ENCODE peak calls at places on chromosomes 4 and X, in seven cellular contexts. X, R, J, Z, B, F and K are unnamed samples.

GRCh38 chrX:27815209-27815608 is 7.4 kb downstream of the MAGEB10 start:
- DNase-seq in X (no peak), R (no peak), J (no peak), Z (peak; percentile 4), B (peak; percentile 50), F (no peak), K (no peak)

GRCh38 chrX:42229533-42229932 is 306.2 kb upstream of the CASK start:
- DNase-seq in X (no peak), R (no peak), J (no peak), Z (no peak), B (no peak), F (no peak), K (no peak)

GRCh38 chrX:47420264-47420663 is 49.9 kb downstream of the ZNF157 start:
- DNase-seq in X (no peak), R (no peak), J (peak; percentile 0), Z (no peak), B (no peak), F (no peak), K (no peak)

GRCh38 chr4:7863911-7864681 is 75.6 kb downstream of the AFAP1 start:
- DNase-seq in X (peak; percentile 31), R (no peak), J (no peak), Z (no peak), B (no peak), F (no peak), K (no peak)

GRCh38 chrX:136850441-136851175 is 29.9 kb downstream of the RBMX start:
- DNase-seq in X (no peak), R (no peak), J (no peak), Z (no peak), B (no peak), F (no peak), K (no peak)

GRCh38 chrX:10833299-10834169 is 213.1 kb upstream of the MID1 start:
- DNase-seq in X (no peak), R (peak; percentile 24), J (peak; percentile 29), Z (no peak), B (peak; percentile 17), F (no peak), K (no peak)

GRCh38 chrX:113001836-113002235 is 161.2 kb upstream of the AMOT start:
- DNase-seq in X (no peak), R (no peak), J (no peak), Z (no peak), B (no peak), F (no peak), K (no peak)

GRCh38 chrX:135543924-135544323 is 23.5 kb downstream of the INTS6L start:
- DNase-seq in X (peak; percentile 53), R (no peak), J (no peak), Z (no peak), B (no peak), F (no peak), K (no peak)

GRCh38 chr4:1215347-1216075 is 33.4 kb downstream of the CTBP1 start:
- DNase-seq in X (no peak), R (peak; percentile 65), J (no peak), Z (no peak), B (no peak), F (no peak), K (no peak)

GRCh38 chr4:39259571-39260330 is 77.4 kb downstream of the WDR19 start:
- DNase-seq in X (no peak), R (no peak), J (peak; percentile 70), Z (peak; percentile 37), B (peak; percentile 62), F (no peak), K (no peak)

GRCh38 chrX:38318196-38318595 is 9.1 kb downstream of the RPGR start:
- DNase-seq in X (no peak), R (no peak), J (no peak), Z (no peak), B (no peak), F (no peak), K (no peak)

GRCh38 chr4:98688416-98689290 is 30.2 kb upstream of the TSPAN5 start:
- DNase-seq in X (peak; percentile 37), R (no peak), J (peak; percentile 87), Z (peak; percentile 43), B (peak; percentile 59), F (peak; percentile 14), K (peak; percentile 24)

GRCh38 chrX:37684426-37684825 is 1.2 kb upstream of the XK start:
- DNase-seq in X (no peak), R (no peak), J (peak; percentile 2), Z (no peak), B (no peak), F (no peak), K (no peak)

GRCh38 chrX:88604433-88605221 is 142.4 kb upstream of the CPXCR1 start:
- DNase-seq in X (no peak), R (no peak), J (no peak), Z (no peak), B (peak; percentile 0), F (no peak), K (no peak)

GRCh38 chr4:38290360-38290759 is 330.2 kb downstream of the PTTG2 start:
- DNase-seq in X (no peak), R (no peak), J (peak; percentile 55), Z (peak; percentile 11), B (peak; percentile 74), F (no peak), K (no peak)

GRCh38 chrX:53494427-53494826 is 60.3 kb upstream of the HSD17B10 start:
- DNase-seq in X (no peak), R (no peak), J (peak; percentile 36), Z (no peak), B (no peak), F (no peak), K (no peak)

GRCh38 chrX:151393514-151393913 is 3.5 kb upstream of the VMA21 start:
- DNase-seq in X (peak; percentile 55), R (no peak), J (no peak), Z (no peak), B (no peak), F (peak; percentile 38), K (no peak)

GRCh38 chrX:20218809-20219505 is 47.8 kb downstream of the RPS6KA3 start:
- DNase-seq in X (no peak), R (no peak), J (no peak), Z (no peak), B (no peak), F (no peak), K (no peak)

GRCh38 chr4:138861130-138861529 is 154.5 kb upstream of the NOCT start:
- DNase-seq in X (no peak), R (no peak), J (peak; percentile 80), Z (no peak), B (peak; percentile 36), F (no peak), K (no peak)

GRCh38 chr4:37802068-37802666 is 24.3 kb upstream of the PGM2 start:
- DNase-seq in X (no peak), R (no peak), J (peak; percentile 81), Z (no peak), B (peak; percentile 73), F (no peak), K (peak; percentile 12)

GRCh38 chr4:41746025-41746439 is 2.5 kb downstream of the PHOX2B start:
- DNase-seq in X (no peak), R (no peak), J (no peak), Z (no peak), B (no peak), F (no peak), K (no peak)